ENCODE peak calls at places on chromosomes 1 and 21, in seven cellular contexts. S is astrocyte of the spinal cord, F is NCI-H1092, Y is GM20000, V is substantia nigra, X is lung microvascular endothelial cell, U is RWPE1. G is an unnamed sample.

GRCh38 chr1:16122361-16122881 is 33.4 kb downstream of the EPHA2 start:
- DNase-seq in U (no peak), S (peak), V (no peak), F (no peak), X (peak), Y (no peak), G (no peak)

GRCh38 chr1:55309053-55309452 is 93.9 kb upstream of the USP24 start:
- DNase-seq in S (peak), X (no peak), V (no peak), F (no peak), U (no peak), Y (no peak), G (no peak)

GRCh38 chr1:244863491-244864252 is 671 bp downstream of the HNRNPU start:
- DNase-seq in Y (peak), S (no peak), F (peak), X (no peak), V (no peak), U (no peak), G (no peak)

GRCh38 chr1:157245823-157246222 is 107.6 kb upstream of the ETV3 start:
- DNase-seq in V (no peak), X (no peak), F (no peak), S (no peak), Y (no peak), U (no peak), G (no peak)

GRCh38 chr1:230913496-230913895 is 45.2 kb upstream of the C1orf198 start:
- DNase-seq in X (no peak), F (no peak), V (no peak), S (no peak), Y (no peak), U (no peak), G (no peak)

GRCh38 chr1:27656157-27656893 is 15.7 kb downstream of the IFI6 start:
- DNase-seq in S (peak), V (no peak), U (no peak), F (no peak), Y (no peak), X (peak), G (no peak)

GRCh38 chr1:43530483-43531452 is at the start of gene PTPRF:
- DNase-seq in F (peak), S (no peak), V (peak), X (peak), U (peak), Y (peak), G (no peak)

GRCh38 chr1:51927029-51927428 is 48.5 kb upstream of the NRDC start:
- DNase-seq in V (no peak), Y (no peak), F (no peak), U (no peak), S (no peak), X (no peak), G (no peak)

GRCh38 chr1:212228591-212229119 is 56.6 kb upstream of the PPP2R5A start:
- DNase-seq in X (no peak), V (no peak), F (no peak), Y (no peak), U (no peak), S (no peak), G (no peak)

GRCh38 chr21:45698493-45698947 is 55.0 kb downstream of the PCBP3 start:
- DNase-seq in F (no peak), U (peak), V (no peak), X (peak), Y (no peak), S (peak), G (no peak)

GRCh38 chr1:112466078-112466660 is 42.6 kb upstream of the WNT2B start:
- DNase-seq in F (peak), U (peak), S (peak), Y (peak), V (peak), X (peak), G (peak)